ENCODE peak calls at places on chromosomes 5 and 9, in six cellular contexts. One of them, this sample, is unnamed.

GRCh38 chr9:129583308-129584038 is 37.4 kb downstream of the C9orf50 start:
- DNase-seq in A549: no peak
- DNase-seq in choroid plexus epithelial cell: no peak
- DNase-seq in PC-3: no peak
- DNase-seq in breast epithelium: no peak
- DNase-seq in lower lobe of right lung: no peak
- DNase-seq in this sample: peak; percentile 69

GRCh38 chr9:114005371-114006154 is 72.5 kb downstream of the AMBP start:
- DNase-seq in A549: no peak
- DNase-seq in choroid plexus epithelial cell: no peak
- DNase-seq in PC-3: no peak
- DNase-seq in breast epithelium: peak; percentile 12
- DNase-seq in lower lobe of right lung: no peak
- DNase-seq in this sample: no peak

GRCh38 chr9:115254781-115255180 is 136.8 kb upstream of the TNC start:
- DNase-seq in A549: no peak
- DNase-seq in choroid plexus epithelial cell: no peak
- DNase-seq in PC-3: no peak
- DNase-seq in breast epithelium: no peak
- DNase-seq in lower lobe of right lung: no peak
- DNase-seq in this sample: no peak

GRCh38 chr9:120177121-120177520 is 402.8 kb downstream of the CDK5RAP2 start:
- DNase-seq in A549: no peak
- DNase-seq in choroid plexus epithelial cell: no peak
- DNase-seq in PC-3: no peak
- DNase-seq in breast epithelium: no peak
- DNase-seq in lower lobe of right lung: no peak
- DNase-seq in this sample: no peak

GRCh38 chr9:26604076-26604662 is 288.4 kb downstream of the CAAP1 start:
- DNase-seq in A549: no peak
- DNase-seq in choroid plexus epithelial cell: no peak
- DNase-seq in PC-3: no peak
- DNase-seq in breast epithelium: no peak
- DNase-seq in lower lobe of right lung: no peak
- DNase-seq in this sample: no peak

GRCh38 chr5:148972958-148973357 is 89.9 kb downstream of the SH3TC2 start:
- DNase-seq in A549: peak; percentile 79
- DNase-seq in choroid plexus epithelial cell: peak; percentile 62
- DNase-seq in PC-3: peak; percentile 100
- DNase-seq in breast epithelium: no peak
- DNase-seq in lower lobe of right lung: no peak
- DNase-seq in this sample: peak; percentile 85

GRCh38 chr5:94690778-94691177 is 72.3 kb downstream of the SLF1 start:
- DNase-seq in A549: no peak
- DNase-seq in choroid plexus epithelial cell: peak; percentile 77
- DNase-seq in PC-3: no peak
- DNase-seq in breast epithelium: no peak
- DNase-seq in lower lobe of right lung: no peak
- DNase-seq in this sample: no peak

GRCh38 chr9:92295827-92296258 is 2.3 kb upstream of the IARS1 start:
- DNase-seq in A549: no peak
- DNase-seq in choroid plexus epithelial cell: no peak
- DNase-seq in PC-3: peak; percentile 8
- DNase-seq in breast epithelium: no peak
- DNase-seq in lower lobe of right lung: no peak
- DNase-seq in this sample: no peak

GRCh38 chr9:129334744-129335080 is 156.7 kb upstream of the IER5L start:
- DNase-seq in A549: no peak
- DNase-seq in choroid plexus epithelial cell: no peak
- DNase-seq in PC-3: no peak
- DNase-seq in breast epithelium: no peak
- DNase-seq in lower lobe of right lung: no peak
- DNase-seq in this sample: no peak

GRCh38 chr5:66963559-66963971 is 233.0 kb downstream of the CD180 start:
- DNase-seq in A549: no peak
- DNase-seq in choroid plexus epithelial cell: peak; percentile 56
- DNase-seq in PC-3: peak; percentile 57
- DNase-seq in breast epithelium: no peak
- DNase-seq in lower lobe of right lung: no peak
- DNase-seq in this sample: peak; percentile 61

GRCh38 chr9:130817862-130818261 is 17.2 kb upstream of the ABL1 start:
- DNase-seq in A549: no peak
- DNase-seq in choroid plexus epithelial cell: no peak
- DNase-seq in PC-3: no peak
- DNase-seq in breast epithelium: no peak
- DNase-seq in lower lobe of right lung: no peak
- DNase-seq in this sample: no peak

GRCh38 chr5:68264024-68264956 is 48.7 kb downstream of the PIK3R1 start:
- DNase-seq in A549: no peak
- DNase-seq in choroid plexus epithelial cell: peak; percentile 83
- DNase-seq in PC-3: no peak
- DNase-seq in breast epithelium: no peak
- DNase-seq in lower lobe of right lung: no peak
- DNase-seq in this sample: peak; percentile 86

GRCh38 chr5:38765461-38765861 is 80.4 kb upstream of the OSMR start:
- DNase-seq in A549: no peak
- DNase-seq in choroid plexus epithelial cell: peak; percentile 86
- DNase-seq in PC-3: no peak
- DNase-seq in breast epithelium: no peak
- DNase-seq in lower lobe of right lung: no peak
- DNase-seq in this sample: peak; percentile 48

GRCh38 chr5:115522832-115523365 is 21.7 kb downstream of the FEM1C start:
- DNase-seq in A549: no peak
- DNase-seq in choroid plexus epithelial cell: no peak
- DNase-seq in PC-3: no peak
- DNase-seq in breast epithelium: no peak
- DNase-seq in lower lobe of right lung: no peak
- DNase-seq in this sample: no peak

GRCh38 chr9:33233659-33234335 is 6.2 kb upstream of the SPINK4 start:
- DNase-seq in A549: peak; percentile 97
- DNase-seq in choroid plexus epithelial cell: peak; percentile 87
- DNase-seq in PC-3: peak; percentile 97
- DNase-seq in breast epithelium: peak; percentile 90
- DNase-seq in lower lobe of right lung: peak; percentile 83
- DNase-seq in this sample: peak; percentile 90

GRCh38 chr9:38683336-38683735 is 36.6 kb downstream of the FAM240B start:
- DNase-seq in A549: no peak
- DNase-seq in choroid plexus epithelial cell: peak; percentile 56
- DNase-seq in PC-3: no peak
- DNase-seq in breast epithelium: no peak
- DNase-seq in lower lobe of right lung: no peak
- DNase-seq in this sample: peak; percentile 40

GRCh38 chr5:157511656-157512644 is 51.9 kb downstream of the NIPAL4 start:
- DNase-seq in A549: peak; percentile 75
- DNase-seq in choroid plexus epithelial cell: peak; percentile 99
- DNase-seq in PC-3: peak; percentile 99
- DNase-seq in breast epithelium: peak; percentile 73
- DNase-seq in lower lobe of right lung: peak; percentile 78
- DNase-seq in this sample: peak; percentile 98

GRCh38 chr9:94802795-94803194 is 76.3 kb downstream of the AOPEP start:
- DNase-seq in A549: no peak
- DNase-seq in choroid plexus epithelial cell: peak; percentile 72
- DNase-seq in PC-3: no peak
- DNase-seq in breast epithelium: no peak
- DNase-seq in lower lobe of right lung: no peak
- DNase-seq in this sample: no peak

GRCh38 chr9:136304456-136304855 is 562 bp upstream of the CCDC187 start:
- DNase-seq in A549: no peak
- DNase-seq in choroid plexus epithelial cell: no peak
- DNase-seq in PC-3: no peak
- DNase-seq in breast epithelium: no peak
- DNase-seq in lower lobe of right lung: no peak
- DNase-seq in this sample: no peak

GRCh38 chr9:137784641-137785513 is 92.7 kb upstream of the CACNA1B start:
- DNase-seq in A549: no peak
- DNase-seq in choroid plexus epithelial cell: no peak
- DNase-seq in PC-3: no peak
- DNase-seq in breast epithelium: no peak
- DNase-seq in lower lobe of right lung: no peak
- DNase-seq in this sample: no peak

GRCh38 chr5:127072861-127073846 is at the start of gene C5orf63:
- DNase-seq in A549: peak; percentile 61
- DNase-seq in choroid plexus epithelial cell: peak; percentile 20
- DNase-seq in PC-3: peak; percentile 59
- DNase-seq in breast epithelium: peak; percentile 58
- DNase-seq in lower lobe of right lung: peak; percentile 78
- DNase-seq in this sample: peak; percentile 29

GRCh38 chr9:2241461-2241874 is 226.3 kb downstream of the SMARCA2 start:
- DNase-seq in A549: no peak
- DNase-seq in choroid plexus epithelial cell: peak; percentile 97
- DNase-seq in PC-3: no peak
- DNase-seq in breast epithelium: no peak
- DNase-seq in lower lobe of right lung: no peak
- DNase-seq in this sample: peak; percentile 92
- TF ChIP-seq CTCF in A549: no peak
- TF ChIP-seq CTCF in choroid plexus epithelial cell: peak; percentile 71
- TF ChIP-seq CTCF in PC-3: peak; percentile 16
- TF ChIP-seq CTCF in breast epithelium: no peak
- TF ChIP-seq CTCF in lower lobe of right lung: peak; percentile 31
- TF ChIP-seq CTCF in this sample: peak; percentile 54

DNA sequence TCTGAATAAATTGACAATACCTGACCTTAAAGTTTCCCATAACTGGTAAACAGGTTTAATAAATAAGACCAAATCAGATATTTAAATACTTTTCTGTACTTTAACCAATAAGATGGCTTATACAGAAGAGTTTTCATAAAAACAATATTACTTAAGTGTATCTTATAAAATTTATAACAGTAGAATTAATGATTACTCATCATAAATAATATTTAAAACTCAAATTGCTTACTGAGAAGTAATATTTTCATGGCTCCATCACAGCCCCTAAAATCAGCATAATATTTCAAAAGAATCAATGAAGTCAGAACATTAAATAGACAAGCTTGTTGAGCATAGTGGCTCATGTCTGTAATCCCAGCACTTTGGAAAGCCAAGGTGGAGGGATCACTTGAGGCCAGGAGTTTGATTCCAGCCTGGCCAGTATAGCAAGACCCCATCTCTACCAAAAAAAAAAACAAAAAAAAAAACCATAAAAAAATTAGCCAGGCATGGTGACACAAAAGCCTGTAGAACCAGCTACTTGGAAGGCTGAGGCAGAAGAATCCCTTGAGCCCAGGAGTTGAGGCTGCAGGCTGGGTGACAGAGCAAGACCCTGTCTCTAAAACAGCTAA is 23.5 kb downstream of the HOMER1 start:
- DNase-seq in A549: no peak
- DNase-seq in choroid plexus epithelial cell: no peak
- DNase-seq in PC-3: no peak
- DNase-seq in breast epithelium: no peak
- DNase-seq in lower lobe of right lung: no peak
- DNase-seq in this sample: no peak
- H3K4me3 ChIP-seq in A549: no peak overlapping the region
- H3K4me3 ChIP-seq in choroid plexus epithelial cell: no peak overlapping the region
- H3K4me3 ChIP-seq in PC-3: no peak overlapping the region
- H3K4me3 ChIP-seq in breast epithelium: no peak overlapping the region
- H3K4me3 ChIP-seq in lower lobe of right lung: no peak overlapping the region
- H3K4me3 ChIP-seq in this sample: no peak overlapping the region

GRCh38 chr5:134995850-134996402 is 28.2 kb downstream of the CATSPER3 start:
- DNase-seq in A549: no peak
- DNase-seq in choroid plexus epithelial cell: no peak
- DNase-seq in PC-3: no peak
- DNase-seq in breast epithelium: no peak
- DNase-seq in lower lobe of right lung: no peak
- DNase-seq in this sample: no peak
- TF ChIP-seq CTCF in A549: no peak
- TF ChIP-seq CTCF in choroid plexus epithelial cell: no peak
- TF ChIP-seq CTCF in PC-3: no peak
- TF ChIP-seq CTCF in breast epithelium: no peak
- TF ChIP-seq CTCF in lower lobe of right lung: no peak
- TF ChIP-seq CTCF in this sample: no peak

GRCh38 chr5:17401509-17402290 is 96.3 kb upstream of the TAF11L2 start:
- DNase-seq in A549: no peak
- DNase-seq in choroid plexus epithelial cell: no peak
- DNase-seq in PC-3: peak; percentile 44
- DNase-seq in breast epithelium: no peak
- DNase-seq in lower lobe of right lung: no peak
- DNase-seq in this sample: no peak
- H3K4me3 ChIP-seq in A549: no peak overlapping the region
- H3K4me3 ChIP-seq in choroid plexus epithelial cell: no peak overlapping the region
- H3K4me3 ChIP-seq in PC-3: no peak overlapping the region
- H3K4me3 ChIP-seq in breast epithelium: no peak overlapping the region
- H3K4me3 ChIP-seq in lower lobe of right lung: no peak overlapping the region
- H3K4me3 ChIP-seq in this sample: no peak overlapping the region

GRCh38 chr5:151463137-151464029 is 16.0 kb downstream of the SLC36A1 start:
- DNase-seq in A549: no peak
- DNase-seq in choroid plexus epithelial cell: no peak
- DNase-seq in PC-3: peak; percentile 41
- DNase-seq in breast epithelium: no peak
- DNase-seq in lower lobe of right lung: no peak
- DNase-seq in this sample: no peak
- TF ChIP-seq CTCF in A549: peak; percentile 51
- TF ChIP-seq CTCF in choroid plexus epithelial cell: peak; percentile 66
- TF ChIP-seq CTCF in PC-3: peak; percentile 84
- TF ChIP-seq CTCF in breast epithelium: no peak
- TF ChIP-seq CTCF in lower lobe of right lung: peak; percentile 16
- TF ChIP-seq CTCF in this sample: peak; percentile 47

GRCh38 chr5:173323799-173324114 is 4.5 kb downstream of the STC2 start:
- DNase-seq in A549: no peak
- DNase-seq in choroid plexus epithelial cell: no peak
- DNase-seq in PC-3: no peak
- DNase-seq in breast epithelium: no peak
- DNase-seq in lower lobe of right lung: no peak
- DNase-seq in this sample: no peak

GRCh38 chr5:173323121-173323798 is 5.0 kb downstream of the STC2 start:
- DNase-seq in A549: no peak
- DNase-seq in choroid plexus epithelial cell: no peak
- DNase-seq in PC-3: no peak
- DNase-seq in breast epithelium: no peak
- DNase-seq in lower lobe of right lung: no peak
- DNase-seq in this sample: no peak

GRCh38 chr5:173326501-173326960 is 1.7 kb downstream of the STC2 start:
- DNase-seq in A549: no peak
- DNase-seq in choroid plexus epithelial cell: peak; percentile 78
- DNase-seq in PC-3: peak; percentile 78
- DNase-seq in breast epithelium: no peak
- DNase-seq in lower lobe of right lung: no peak
- DNase-seq in this sample: peak; percentile 79

GRCh38 chr5:173324115-173325001 is 3.9 kb downstream of the STC2 start:
- DNase-seq in A549: no peak
- DNase-seq in choroid plexus epithelial cell: peak; percentile 55
- DNase-seq in PC-3: no peak
- DNase-seq in breast epithelium: no peak
- DNase-seq in lower lobe of right lung: peak; percentile 72
- DNase-seq in this sample: peak; percentile 95

GRCh38 chr5:173325091-173325698 is 3.0 kb downstream of the STC2 start:
- DNase-seq in A549: no peak
- DNase-seq in choroid plexus epithelial cell: no peak
- DNase-seq in PC-3: no peak
- DNase-seq in breast epithelium: no peak
- DNase-seq in lower lobe of right lung: no peak
- DNase-seq in this sample: no peak
- H3K4me3 ChIP-seq in A549: peak overlapping the region; percentile 87
- H3K4me3 ChIP-seq in choroid plexus epithelial cell: no peak overlapping the region
- H3K4me3 ChIP-seq in PC-3: peak overlapping the region; percentile 75
- H3K4me3 ChIP-seq in breast epithelium: no peak overlapping the region
- H3K4me3 ChIP-seq in lower lobe of right lung: no peak overlapping the region
- H3K4me3 ChIP-seq in this sample: peak overlapping the region; percentile 79

GRCh38 chr5:154421868-154422267 is 23.9 kb upstream of the SAP30L start:
- DNase-seq in A549: no peak
- DNase-seq in choroid plexus epithelial cell: peak; percentile 22
- DNase-seq in PC-3: peak; percentile 31
- DNase-seq in breast epithelium: no peak
- DNase-seq in lower lobe of right lung: no peak
- DNase-seq in this sample: peak; percentile 33
- TF ChIP-seq CTCF in A549: peak; percentile 51
- TF ChIP-seq CTCF in choroid plexus epithelial cell: peak; percentile 67
- TF ChIP-seq CTCF in PC-3: peak; percentile 56
- TF ChIP-seq CTCF in breast epithelium: no peak
- TF ChIP-seq CTCF in lower lobe of right lung: no peak
- TF ChIP-seq CTCF in this sample: peak; percentile 54

GRCh38 chr9:127838375-127839078 is 15.9 kb downstream of the ENG start:
- DNase-seq in A549: peak; percentile 26
- DNase-seq in choroid plexus epithelial cell: peak; percentile 85
- DNase-seq in PC-3: peak; percentile 69
- DNase-seq in breast epithelium: no peak
- DNase-seq in lower lobe of right lung: peak; percentile 82
- DNase-seq in this sample: peak; percentile 94
- H3K4me3 ChIP-seq in A549: no peak overlapping the region
- H3K4me3 ChIP-seq in choroid plexus epithelial cell: no peak overlapping the region
- H3K4me3 ChIP-seq in PC-3: peak overlapping the region; percentile 37
- H3K4me3 ChIP-seq in breast epithelium: no peak overlapping the region
- H3K4me3 ChIP-seq in lower lobe of right lung: peak overlapping the region; percentile 10
- H3K4me3 ChIP-seq in this sample: no peak overlapping the region

This sample was measured in fibroblast of pulmonary artery.